ENCODE peak calls at places on chromosomes 1 and 21, in six cellular contexts. One of them, this sample, is unnamed.

GRCh38 chr1:230231739-230232075 is 164.7 kb downstream of the GALNT2 start:
- DNase-seq in choroid plexus epithelial cell: peak; percentile 86
- DNase-seq in heart right ventricle: peak; percentile 48
- DNase-seq in dorsolateral prefrontal cortex: no peak
- DNase-seq in PC-9: peak; percentile 46
- DNase-seq in heart left ventricle: peak; percentile 56
- DNase-seq in this sample: peak; percentile 87

GRCh38 chr1:96764469-96764868 is 42.9 kb downstream of the PTBP2 start:
- DNase-seq in choroid plexus epithelial cell: peak; percentile 14
- DNase-seq in dorsolateral prefrontal cortex: no peak
- DNase-seq in heart right ventricle: no peak
- DNase-seq in heart left ventricle: no peak
- DNase-seq in PC-9: no peak
- DNase-seq in this sample: no peak

GRCh38 chr1:228900993-228901392 is 165.7 kb downstream of the RHOU start:
- DNase-seq in choroid plexus epithelial cell: no peak
- DNase-seq in heart left ventricle: no peak
- DNase-seq in PC-9: no peak
- DNase-seq in heart right ventricle: no peak
- DNase-seq in dorsolateral prefrontal cortex: no peak
- DNase-seq in this sample: no peak

GRCh38 chr1:110053557-110054428 is 16.7 kb downstream of the ALX3 start:
- DNase-seq in heart right ventricle: peak; percentile 75
- DNase-seq in heart left ventricle: peak; percentile 60
- DNase-seq in choroid plexus epithelial cell: peak; percentile 64
- DNase-seq in PC-9: no peak
- DNase-seq in dorsolateral prefrontal cortex: no peak
- DNase-seq in this sample: peak; percentile 78

GRCh38 chr1:223504741-223505140 is 111.5 kb downstream of the CCDC185 start:
- DNase-seq in choroid plexus epithelial cell: peak; percentile 11
- DNase-seq in dorsolateral prefrontal cortex: no peak
- DNase-seq in heart left ventricle: no peak
- DNase-seq in PC-9: no peak
- DNase-seq in heart right ventricle: no peak
- DNase-seq in this sample: peak; percentile 86

GRCh38 chr21:46295996-46296752 is 10.0 kb downstream of the YBEY start:
- DNase-seq in dorsolateral prefrontal cortex: peak; percentile 54
- DNase-seq in choroid plexus epithelial cell: peak; percentile 78
- DNase-seq in PC-9: no peak
- DNase-seq in heart left ventricle: peak; percentile 93
- DNase-seq in heart right ventricle: peak; percentile 88
- DNase-seq in this sample: peak; percentile 76

GRCh38 chr21:42142141-42142540 is 71.0 kb downstream of the UMODL1 start:
- DNase-seq in dorsolateral prefrontal cortex: peak; percentile 33
- DNase-seq in PC-9: no peak
- DNase-seq in choroid plexus epithelial cell: no peak
- DNase-seq in heart left ventricle: no peak
- DNase-seq in heart right ventricle: no peak
- DNase-seq in this sample: no peak

GRCh38 chr1:73998348-73998959 is 199.5 kb downstream of the LRRIQ3 start:
- DNase-seq in dorsolateral prefrontal cortex: no peak
- DNase-seq in PC-9: peak; percentile 44
- DNase-seq in heart left ventricle: no peak
- DNase-seq in heart right ventricle: no peak
- DNase-seq in choroid plexus epithelial cell: peak; percentile 54
- DNase-seq in this sample: no peak

GRCh38 chr1:85585845-85586244 is 5.3 kb downstream of the CCN1 start:
- DNase-seq in heart left ventricle: no peak
- DNase-seq in choroid plexus epithelial cell: peak; percentile 93
- DNase-seq in PC-9: peak; percentile 52
- DNase-seq in heart right ventricle: no peak
- DNase-seq in dorsolateral prefrontal cortex: no peak
- DNase-seq in this sample: no peak

GRCh38 chr1:42439940-42440339 is 15.9 kb downstream of the ZMYND12 start:
- DNase-seq in heart left ventricle: no peak
- DNase-seq in choroid plexus epithelial cell: peak; percentile 79
- DNase-seq in dorsolateral prefrontal cortex: no peak
- DNase-seq in heart right ventricle: no peak
- DNase-seq in PC-9: peak; percentile 94
- DNase-seq in this sample: no peak

GRCh38 chr1:147109041-147109440 is 63.2 kb downstream of the PRKAB2 start:
- DNase-seq in PC-9: no peak
- DNase-seq in choroid plexus epithelial cell: no peak
- DNase-seq in heart right ventricle: no peak
- DNase-seq in dorsolateral prefrontal cortex: no peak
- DNase-seq in heart left ventricle: no peak
- DNase-seq in this sample: no peak

GRCh38 chr1:59433440-59433813 is 136.5 kb downstream of the FGGY start:
- DNase-seq in choroid plexus epithelial cell: no peak
- DNase-seq in heart left ventricle: no peak
- DNase-seq in heart right ventricle: no peak
- DNase-seq in PC-9: no peak
- DNase-seq in dorsolateral prefrontal cortex: no peak
- DNase-seq in this sample: no peak

GRCh38 chr1:95171270-95172245 is 54.4 kb downstream of the TLCD4 start:
- DNase-seq in dorsolateral prefrontal cortex: no peak
- DNase-seq in PC-9: no peak
- DNase-seq in choroid plexus epithelial cell: no peak
- DNase-seq in heart left ventricle: no peak
- DNase-seq in heart right ventricle: no peak
- DNase-seq in this sample: no peak

GRCh38 chr21:35860181-35860869 is 200.0 kb downstream of the SETD4 start:
- DNase-seq in heart right ventricle: no peak
- DNase-seq in choroid plexus epithelial cell: no peak
- DNase-seq in heart left ventricle: no peak
- DNase-seq in PC-9: no peak
- DNase-seq in dorsolateral prefrontal cortex: no peak
- DNase-seq in this sample: no peak

GRCh38 chr1:7366286-7366954 is 404.7 kb upstream of the VAMP3 start:
- DNase-seq in dorsolateral prefrontal cortex: no peak
- DNase-seq in PC-9: no peak
- DNase-seq in heart right ventricle: peak; percentile 66
- DNase-seq in choroid plexus epithelial cell: peak; percentile 67
- DNase-seq in heart left ventricle: peak; percentile 71
- DNase-seq in this sample: no peak

GRCh38 chr1:108896160-108897150 is 19.7 kb downstream of the GPSM2 start:
- DNase-seq in dorsolateral prefrontal cortex: peak; percentile 55
- DNase-seq in heart left ventricle: no peak
- DNase-seq in heart right ventricle: no peak
- DNase-seq in PC-9: no peak
- DNase-seq in choroid plexus epithelial cell: peak; percentile 16
- DNase-seq in this sample: no peak

GRCh38 chr1:30618335-30618747 is 105.0 kb downstream of the MATN1 start:
- DNase-seq in heart right ventricle: no peak
- DNase-seq in choroid plexus epithelial cell: no peak
- DNase-seq in dorsolateral prefrontal cortex: no peak
- DNase-seq in PC-9: peak; percentile 89
- DNase-seq in heart left ventricle: no peak
- DNase-seq in this sample: no peak

GRCh38 chr1:164765557-164765956 is 206.6 kb downstream of the PBX1 start:
- DNase-seq in heart left ventricle: no peak
- DNase-seq in dorsolateral prefrontal cortex: no peak
- DNase-seq in PC-9: peak; percentile 79
- DNase-seq in choroid plexus epithelial cell: peak; percentile 91
- DNase-seq in heart right ventricle: no peak
- DNase-seq in this sample: no peak

GRCh38 chr1:224317383-224318045 is 12.5 kb downstream of the NVL start:
- DNase-seq in dorsolateral prefrontal cortex: no peak
- DNase-seq in heart right ventricle: no peak
- DNase-seq in choroid plexus epithelial cell: no peak
- DNase-seq in heart left ventricle: no peak
- DNase-seq in PC-9: no peak
- DNase-seq in this sample: no peak

GRCh38 chr1:175841613-175842234 is 98.3 kb upstream of the TNR start:
- DNase-seq in PC-9: no peak
- DNase-seq in heart right ventricle: no peak
- DNase-seq in dorsolateral prefrontal cortex: no peak
- DNase-seq in choroid plexus epithelial cell: no peak
- DNase-seq in heart left ventricle: no peak
- DNase-seq in this sample: no peak

GRCh38 chr1:107414550-107414949 is 273.7 kb downstream of the NTNG1 start:
- DNase-seq in heart right ventricle: no peak
- DNase-seq in choroid plexus epithelial cell: no peak
- DNase-seq in heart left ventricle: no peak
- DNase-seq in dorsolateral prefrontal cortex: no peak
- DNase-seq in PC-9: no peak
- DNase-seq in this sample: no peak

GRCh38 chr1:231611111-231611510 is 15.5 kb upstream of the DISC1 start:
- DNase-seq in choroid plexus epithelial cell: no peak
- DNase-seq in heart left ventricle: no peak
- DNase-seq in dorsolateral prefrontal cortex: no peak
- DNase-seq in heart right ventricle: no peak
- DNase-seq in PC-9: no peak
- DNase-seq in this sample: no peak

GRCh38 chr1:227155004-227155403 is 163.3 kb downstream of the CDC42BPA start:
- DNase-seq in PC-9: no peak
- DNase-seq in heart left ventricle: no peak
- DNase-seq in dorsolateral prefrontal cortex: no peak
- DNase-seq in choroid plexus epithelial cell: no peak
- DNase-seq in heart right ventricle: no peak
- DNase-seq in this sample: no peak

GRCh38 chr1:8086071-8086470 is 60.0 kb upstream of the ERRFI1 start:
- DNase-seq in heart left ventricle: no peak
- DNase-seq in dorsolateral prefrontal cortex: no peak
- DNase-seq in choroid plexus epithelial cell: no peak
- DNase-seq in PC-9: no peak
- DNase-seq in heart right ventricle: no peak
- DNase-seq in this sample: no peak

GRCh38 chr1:61141288-61142044 is 59.1 kb downstream of the NFIA start:
- DNase-seq in heart right ventricle: no peak
- DNase-seq in PC-9: peak; percentile 93
- DNase-seq in dorsolateral prefrontal cortex: no peak
- DNase-seq in heart left ventricle: no peak
- DNase-seq in choroid plexus epithelial cell: peak; percentile 91
- DNase-seq in this sample: peak; percentile 59

GRCh38 chr1:40258445-40258769 is 371 bp downstream of the ZMPSTE24 start:
- DNase-seq in heart right ventricle: no peak
- DNase-seq in heart left ventricle: no peak
- DNase-seq in PC-9: no peak
- DNase-seq in dorsolateral prefrontal cortex: no peak
- DNase-seq in choroid plexus epithelial cell: peak; percentile 30
- DNase-seq in this sample: no peak

GRCh38 chr1:183533617-183534174 is 56.6 kb downstream of the NCF2 start:
- DNase-seq in dorsolateral prefrontal cortex: no peak
- DNase-seq in choroid plexus epithelial cell: no peak
- DNase-seq in PC-9: no peak
- DNase-seq in heart right ventricle: no peak
- DNase-seq in heart left ventricle: no peak
- DNase-seq in this sample: no peak

DNA sequence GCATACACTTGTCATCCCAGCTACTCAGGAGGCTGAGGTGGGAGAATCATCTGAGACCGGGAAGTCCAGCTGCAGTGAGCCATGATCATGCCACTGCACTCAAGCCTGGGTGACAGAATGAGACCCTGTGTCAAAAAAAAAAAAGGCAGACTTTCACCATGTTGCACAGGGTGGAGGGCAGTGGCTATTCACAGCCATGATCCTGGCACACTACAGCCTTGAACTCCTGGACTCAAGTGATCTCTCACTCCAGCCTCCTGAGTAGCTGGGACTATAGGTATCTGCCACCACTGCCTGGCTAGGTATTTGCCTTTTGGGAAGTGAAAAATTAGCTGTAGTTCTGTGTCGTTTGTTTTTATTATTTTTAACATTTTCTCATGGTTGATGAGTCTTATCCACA is 19.1 kb downstream of the SPATA45 start:
- DNase-seq in heart right ventricle: no peak
- DNase-seq in PC-9: no peak
- DNase-seq in dorsolateral prefrontal cortex: no peak
- DNase-seq in heart left ventricle: no peak
- DNase-seq in choroid plexus epithelial cell: no peak
- DNase-seq in this sample: no peak
- TF ChIP-seq CTCF in heart right ventricle: no peak
- TF ChIP-seq CTCF in PC-9: no peak
- TF ChIP-seq CTCF in dorsolateral prefrontal cortex: no peak
- TF ChIP-seq CTCF in heart left ventricle: no peak
- TF ChIP-seq CTCF in choroid plexus epithelial cell: no peak
- TF ChIP-seq CTCF in this sample: no peak

DNA sequence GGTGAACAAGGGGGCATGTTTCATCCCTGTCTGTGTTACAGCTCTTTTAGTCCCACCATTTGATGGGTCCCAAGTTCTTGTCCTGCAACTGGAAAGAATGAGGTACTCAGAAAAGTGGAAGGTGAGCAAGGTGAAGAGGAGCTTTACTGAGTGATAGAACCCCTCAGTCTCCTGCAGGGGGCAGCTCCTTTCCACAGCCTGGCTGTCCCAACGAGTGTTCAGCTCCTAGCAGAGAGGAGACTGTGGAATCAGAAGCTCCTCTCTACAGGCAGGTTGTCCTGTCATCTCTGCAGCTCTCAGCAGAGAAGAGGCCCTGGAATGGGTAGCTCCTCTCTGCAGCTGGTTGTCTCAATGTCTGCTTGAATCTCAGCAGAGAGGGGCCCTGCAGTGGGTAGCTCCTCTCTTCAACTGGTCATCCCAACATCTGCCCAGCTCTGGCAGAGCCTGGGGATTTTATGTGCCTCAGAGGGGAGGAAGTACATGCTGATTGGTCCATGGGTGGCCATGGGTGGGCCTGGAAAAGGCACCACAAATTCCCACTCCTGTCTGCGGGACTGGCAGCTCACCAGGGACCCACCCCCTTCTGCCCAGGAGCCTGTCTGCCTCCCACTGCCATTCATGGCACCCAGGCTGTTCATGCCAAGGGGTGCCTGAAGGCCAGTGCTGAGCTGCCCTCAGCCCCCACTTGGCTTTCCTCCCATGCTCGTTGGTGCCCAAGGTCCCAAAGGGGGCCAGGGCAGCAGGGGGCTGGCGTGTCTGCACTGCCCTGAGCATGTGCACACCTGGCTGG is 25.7 kb downstream of the LDLRAD1 start:
- DNase-seq in choroid plexus epithelial cell: peak; percentile 47
- DNase-seq in PC-9: no peak
- DNase-seq in heart left ventricle: no peak
- DNase-seq in heart right ventricle: no peak
- DNase-seq in dorsolateral prefrontal cortex: no peak
- DNase-seq in this sample: no peak
- TF ChIP-seq CTCF in choroid plexus epithelial cell: peak; percentile 64
- TF ChIP-seq CTCF in PC-9: peak; percentile 62
- TF ChIP-seq CTCF in heart left ventricle: peak; percentile 46
- TF ChIP-seq CTCF in heart right ventricle: peak; percentile 26
- TF ChIP-seq CTCF in dorsolateral prefrontal cortex: peak; percentile 10
- TF ChIP-seq CTCF in this sample: no peak

GRCh38 chr1:16984717-16985116 is 4.3 kb upstream of the MFAP2 start:
- DNase-seq in choroid plexus epithelial cell: peak; percentile 47
- DNase-seq in dorsolateral prefrontal cortex: no peak
- DNase-seq in PC-9: peak; percentile 70
- DNase-seq in heart right ventricle: peak; percentile 60
- DNase-seq in heart left ventricle: peak; percentile 79
- DNase-seq in this sample: peak; percentile 40
- TF ChIP-seq CTCF in choroid plexus epithelial cell: no peak
- TF ChIP-seq CTCF in dorsolateral prefrontal cortex: no peak
- TF ChIP-seq CTCF in PC-9: no peak
- TF ChIP-seq CTCF in heart right ventricle: no peak
- TF ChIP-seq CTCF in heart left ventricle: no peak
- TF ChIP-seq CTCF in this sample: no peak

GRCh38 chr21:39007985-39008384 is 175.3 kb downstream of the PSMG1 start:
- DNase-seq in dorsolateral prefrontal cortex: no peak
- DNase-seq in heart left ventricle: no peak
- DNase-seq in PC-9: no peak
- DNase-seq in heart right ventricle: no peak
- DNase-seq in choroid plexus epithelial cell: no peak
- DNase-seq in this sample: no peak
- TF ChIP-seq CTCF in dorsolateral prefrontal cortex: no peak
- TF ChIP-seq CTCF in heart left ventricle: no peak
- TF ChIP-seq CTCF in PC-9: no peak
- TF ChIP-seq CTCF in heart right ventricle: no peak
- TF ChIP-seq CTCF in choroid plexus epithelial cell: no peak
- TF ChIP-seq CTCF in this sample: no peak

This sample was measured in colonic mucosa.